ENCODE peak calls at places on chromosomes 13 and 19, in six cellular contexts. L is A172; Q is activated T-helper 1 cell treated with Interleukin-2 at 50 U/mL for 16 hours; H is AG20443; D is activated CD8-positive, alpha-beta memory T cell treated with anti-CD3 and anti-CD28 coated beads, Interleukin-2, amount 50 U/mL, for 4 hours; C is fibroblast of the conjunctiva. M is an unnamed sample.

GRCh38 chr19:18848860-18849661 is 17.3 kb downstream of the UPF1 start:
- DNase-seq in L (no peak), Q (no peak), H (peak), D (no peak), C (no peak), M (no peak)

GRCh38 chr19:42188665-42189064 is 28.8 kb downstream of the DEDD2 start:
- DNase-seq in L (no peak), Q (no peak), H (no peak), D (no peak), C (no peak), M (no peak)

GRCh38 chr13:106689906-106690305 is 122.0 kb upstream of the ARGLU1 start:
- DNase-seq in L (no peak), Q (no peak), H (no peak), D (no peak), C (no peak), M (no peak)

GRCh38 chr19:47765522-47766358 is 12.8 kb upstream of the SELENOW start:
- DNase-seq in L (no peak), Q (no peak), H (peak), D (peak), C (no peak), M (no peak)

GRCh38 chr13:114080739-114081561 is 51.5 kb downstream of the RASA3 start:
- DNase-seq in L (no peak), Q (no peak), H (no peak), D (no peak), C (no peak), M (no peak)

GRCh38 chr19:18435848-18436631 is 1.9 kb downstream of the ISYNA1 start:
- DNase-seq in L (no peak), Q (no peak), H (no peak), D (no peak), C (no peak), M (no peak)

GRCh38 chr19:48466571-48467325 is 2.4 kb upstream of the CYTH2 start:
- DNase-seq in L (peak), Q (no peak), H (peak), D (no peak), C (no peak), M (no peak)

GRCh38 chr19:47608908-47609879 is at the start of gene BICRA:
- DNase-seq in L (peak), Q (peak), H (peak), D (peak), C (peak), M (peak)

GRCh38 chr19:31905980-31906948 is 439.1 kb upstream of the ZNF507 start:
- DNase-seq in L (no peak), Q (no peak), H (no peak), D (no peak), C (peak), M (no peak)

GRCh38 chr19:13957107-13957506 is 4.8 kb downstream of the DCAF15 start:
- DNase-seq in L (no peak), Q (no peak), H (no peak), D (no peak), C (no peak), M (no peak)

GRCh38 chr19:13329766-13330165 is 176.5 kb downstream of the CACNA1A start:
- DNase-seq in L (peak), Q (no peak), H (no peak), D (no peak), C (no peak), M (no peak)

GRCh38 chr19:5547881-5548280 is 19.9 kb downstream of the TINCR start:
- DNase-seq in L (peak), Q (no peak), H (peak), D (no peak), C (peak), M (no peak)

GRCh38 chr13:71460179-71460578 is 406.8 kb downstream of the DACH1 start:
- DNase-seq in L (no peak), Q (no peak), H (no peak), D (no peak), C (no peak), M (no peak)

GRCh38 chr13:95641291-95641811 is 3.2 kb downstream of the DZIP1 start:
- DNase-seq in L (no peak), Q (no peak), H (no peak), D (no peak), C (no peak), M (no peak)

GRCh38 chr19:5560156-5560555 is 7.6 kb downstream of the TINCR start:
- DNase-seq in L (no peak), Q (no peak), H (no peak), D (no peak), C (no peak), M (no peak)

GRCh38 chr19:16327911-16328823 is 3.5 kb downstream of the KLF2 start:
- DNase-seq in L (no peak), Q (peak), H (peak), D (peak), C (peak), M (no peak)

GRCh38 chr19:46975011-46975917 is 44.4 kb upstream of the NPAS1 start:
- DNase-seq in L (no peak), Q (no peak), H (no peak), D (no peak), C (no peak), M (no peak)

GRCh38 chr19:19386373-19386869 is 19.1 kb upstream of the GATAD2A start:
- DNase-seq in L (no peak), Q (no peak), H (no peak), D (no peak), C (no peak), M (no peak)

GRCh38 chr19:22784051-22784450 is at the start of gene ZNF99:
- DNase-seq in L (no peak), Q (no peak), H (no peak), D (no peak), C (no peak), M (no peak)

GRCh38 chr19:16449330-16449961 is 22.3 kb downstream of the EPS15L1 start:
- DNase-seq in L (peak), Q (no peak), H (no peak), D (no peak), C (no peak), M (peak)

GRCh38 chr13:77872995-77873394 is 45.6 kb downstream of the EDNRB start:
- DNase-seq in L (no peak), Q (no peak), H (no peak), D (no peak), C (no peak), M (no peak)

GRCh38 chr19:35353635-35354034 is 4.6 kb upstream of the FFAR3 start:
- DNase-seq in L (no peak), Q (no peak), H (no peak), D (peak), C (peak), M (no peak)

GRCh38 chr19:49064029-49064629 is 489 bp downstream of the NTF4 start:
- DNase-seq in L (no peak), Q (no peak), H (no peak), D (no peak), C (no peak), M (no peak)

GRCh38 chr13:110359840-110360301 is 52.8 kb downstream of the COL4A2 start:
- DNase-seq in L (no peak), Q (no peak), H (no peak), D (no peak), C (no peak), M (no peak)

GRCh38 chr19:34217952-34218817 is 36.2 kb upstream of the GARRE1 start:
- DNase-seq in L (peak), Q (peak), H (peak), D (peak), C (peak), M (peak)